ENCODE peak calls at places on chromosome 18, in nine cellular contexts. R, X, S, T, H, F, A, Y and D are unnamed samples.

GRCh38 chr18:1292167-1292566 is 387.5 kb downstream of the ADCYAP1 start:
- DNase-seq in R (no peak), X (no peak), S (no peak), T (no peak), H (no peak), F (no peak), A (no peak), Y (no peak), D (no peak)

GRCh38 chr18:76450452-76450851 is 44.6 kb downstream of the ZNF516 start:
- DNase-seq in R (no peak), X (no peak), S (no peak), T (no peak), H (no peak), F (no peak), A (peak; percentile 87), Y (peak; percentile 32), D (no peak)

GRCh38 chr18:76823166-76823539 is 796 bp downstream of the ZNF236 start:
- DNase-seq in R (no peak), X (no peak), S (no peak), T (no peak), H (no peak), F (no peak), A (no peak), Y (no peak), D (peak; percentile 25)

GRCh38 chr18:32057624-32058165 is 34.0 kb upstream of the RNF138 start:
- DNase-seq in R (no peak), X (no peak), S (no peak), T (no peak), H (no peak), F (no peak), A (no peak), Y (no peak), D (no peak)

GRCh38 chr18:42228581-42228980 is 273.5 kb downstream of the PIK3C3 start:
- DNase-seq in R (no peak), X (no peak), S (no peak), T (no peak), H (no peak), F (no peak), A (no peak), Y (no peak), D (no peak)

GRCh38 chr18:79378416-79379250 is 17.1 kb upstream of the NFATC1 start:
- DNase-seq in R (no peak), X (peak; percentile 67), S (peak; percentile 74), T (no peak), H (peak; percentile 84), F (peak; percentile 53), A (peak; percentile 68), Y (no peak), D (peak; percentile 81)

GRCh38 chr18:43563780-43564179 is 286.5 kb upstream of the SYT4 start:
- DNase-seq in R (no peak), X (peak; percentile 18), S (no peak), T (peak; percentile 36), H (no peak), F (no peak), A (peak; percentile 39), Y (no peak), D (no peak)

GRCh38 chr18:71116535-71116934 is 827.7 kb downstream of the SOCS6 start:
- DNase-seq in R (no peak), X (no peak), S (no peak), T (no peak), H (no peak), F (no peak), A (no peak), Y (no peak), D (no peak)

GRCh38 chr18:77203071-77203470 is 46.6 kb upstream of the GALR1 start:
- DNase-seq in R (no peak), X (no peak), S (no peak), T (no peak), H (no peak), F (no peak), A (no peak), Y (no peak), D (no peak)

GRCh38 chr18:72325307-72325706 is 218.8 kb downstream of the CBLN2 start:
- DNase-seq in R (no peak), X (no peak), S (no peak), T (no peak), H (no peak), F (no peak), A (no peak), Y (no peak), D (no peak)

GRCh38 chr18:73199151-73199550 is 331.4 kb upstream of the NETO1 start:
- DNase-seq in R (no peak), X (no peak), S (no peak), T (no peak), H (no peak), F (no peak), A (peak; percentile 6), Y (no peak), D (no peak)

GRCh38 chr18:61637905-61638304 is 254.9 kb downstream of the RNF152 start:
- DNase-seq in R (no peak), X (no peak), S (no peak), T (no peak), H (no peak), F (no peak), A (no peak), Y (no peak), D (peak; percentile 64)

GRCh38 chr18:9103488-9103887 is 989 bp downstream of the NDUFV2 start:
- DNase-seq in R (no peak), X (no peak), S (no peak), T (peak; percentile 35), H (no peak), F (no peak), A (peak; percentile 56), Y (no peak), D (no peak)

GRCh38 chr18:23106575-23106974 is 28.7 kb upstream of the CABLES1 start:
- DNase-seq in R (no peak), X (no peak), S (no peak), T (peak; percentile 97), H (no peak), F (no peak), A (peak; percentile 68), Y (no peak), D (peak; percentile 75)

GRCh38 chr18:45168883-45169585 is 446.2 kb upstream of the SLC14A2 start:
- DNase-seq in R (no peak), X (no peak), S (no peak), T (no peak), H (no peak), F (no peak), A (peak; percentile 96), Y (no peak), D (no peak)

GRCh38 chr18:74454279-74454741 is 2.8 kb downstream of the DIPK1C start:
- DNase-seq in R (no peak), X (no peak), S (no peak), T (no peak), H (no peak), F (no peak), A (no peak), Y (no peak), D (no peak)

GRCh38 chr18:46677609-46678470 is 20.8 kb upstream of the LOXHD1 start:
- DNase-seq in R (no peak), X (no peak), S (no peak), T (peak; percentile 61), H (no peak), F (no peak), A (no peak), Y (no peak), D (no peak)

GRCh38 chr18:60894254-60894945 is 438.8 kb upstream of the CDH20 start:
- DNase-seq in R (no peak), X (no peak), S (no peak), T (no peak), H (no peak), F (no peak), A (peak; percentile 27), Y (no peak), D (no peak)

GRCh38 chr18:62318613-62319012 is 6.5 kb upstream of the TNFRSF11A start:
- DNase-seq in R (no peak), X (no peak), S (no peak), T (no peak), H (no peak), F (no peak), A (no peak), Y (no peak), D (no peak)

GRCh38 chr18:68564961-68565360 is 149.9 kb downstream of the TMX3 start:
- DNase-seq in R (no peak), X (no peak), S (no peak), T (no peak), H (no peak), F (no peak), A (peak; percentile 53), Y (no peak), D (no peak)

GRCh38 chr18:36613069-36613468 is 215.7 kb downstream of the TPGS2 start:
- DNase-seq in R (no peak), X (no peak), S (no peak), T (no peak), H (no peak), F (no peak), A (no peak), Y (no peak), D (no peak)

GRCh38 chr18:66708631-66709030 is 104.7 kb upstream of the CDH19 start:
- DNase-seq in R (no peak), X (no peak), S (no peak), T (no peak), H (no peak), F (no peak), A (no peak), Y (no peak), D (no peak)

GRCh38 chr18:48743046-48743445 is 204.2 kb downstream of the CTIF start:
- DNase-seq in R (no peak), X (peak; percentile 56), S (no peak), T (no peak), H (no peak), F (no peak), A (peak; percentile 90), Y (no peak), D (peak; percentile 32)

GRCh38 chr18:47287911-47288635 is 36.6 kb upstream of the SKOR2 start:
- DNase-seq in R (no peak), X (no peak), S (no peak), T (no peak), H (no peak), F (no peak), A (no peak), Y (no peak), D (no peak)

GRCh38 chr18:64258111-64258650 is 109.3 kb upstream of the LINC00305 start:
- DNase-seq in R (no peak), X (no peak), S (no peak), T (no peak), H (no peak), F (no peak), A (no peak), Y (no peak), D (no peak)

GRCh38 chr18:9987931-9988330 is 74.1 kb downstream of the VAPA start:
- DNase-seq in R (no peak), X (no peak), S (no peak), T (no peak), H (no peak), F (no peak), A (no peak), Y (no peak), D (no peak)

GRCh38 chr18:33212363-33212762 is 228.2 kb downstream of the CCDC178 start:
- DNase-seq in R (no peak), X (no peak), S (no peak), T (no peak), H (no peak), F (no peak), A (no peak), Y (no peak), D (no peak)

GRCh38 chr18:24731158-24731557 is 270.7 kb downstream of the HRH4 start:
- DNase-seq in R (peak; percentile 40), X (no peak), S (no peak), T (no peak), H (no peak), F (no peak), A (no peak), Y (no peak), D (no peak)

GRCh38 chr18:12361770-12362378 is 15.2 kb downstream of the AFG3L2 start:
- DNase-seq in R (no peak), X (peak; percentile 68), S (no peak), T (peak; percentile 20), H (no peak), F (no peak), A (peak; percentile 21), Y (no peak), D (no peak)

GRCh38 chr18:77251730-77252050 is 2.0 kb downstream of the GALR1 start:
- DNase-seq in R (no peak), X (no peak), S (no peak), T (no peak), H (no peak), F (no peak), A (no peak), Y (no peak), D (no peak)

GRCh38 chr18:75276813-75277628 is 66.4 kb downstream of the TSHZ1 start:
- DNase-seq in R (peak; percentile 41), X (no peak), S (no peak), T (no peak), H (no peak), F (no peak), A (no peak), Y (no peak), D (no peak)